ENCODE peak calls at places on chromosomes 4 and X, in four cellular contexts. One of them, this sample, is unnamed.

GRCh38 chrX:96752776-96753175 is 68.1 kb downstream of the DIAPH2 start:
- DNase-seq in ovary: no peak
- DNase-seq in cardiac muscle cell: no peak
- DNase-seq in brain microvascular endothelial cell: no peak
- DNase-seq in this sample: no peak

GRCh38 chr4:151486166-151486565 is 77.2 kb downstream of the FHIP1A start:
- DNase-seq in ovary: no peak
- DNase-seq in cardiac muscle cell: no peak
- DNase-seq in brain microvascular endothelial cell: peak; percentile 49
- DNase-seq in this sample: no peak

GRCh38 chr4:151888367-151888866 is 127.6 kb upstream of the GATB start:
- DNase-seq in ovary: no peak
- DNase-seq in cardiac muscle cell: no peak
- DNase-seq in brain microvascular endothelial cell: no peak
- DNase-seq in this sample: no peak

GRCh38 chr4:146442801-146443200 is 78.9 kb downstream of the SLC10A7 start:
- DNase-seq in ovary: no peak
- DNase-seq in cardiac muscle cell: no peak
- DNase-seq in brain microvascular endothelial cell: peak; percentile 43
- DNase-seq in this sample: no peak

GRCh38 chrX:78796916-78797315 is 49.4 kb downstream of the LPAR4 start:
- DNase-seq in ovary: no peak
- DNase-seq in cardiac muscle cell: no peak
- DNase-seq in brain microvascular endothelial cell: no peak
- DNase-seq in this sample: no peak

GRCh38 chrX:129239371-129239770 is 283.9 kb downstream of the SMARCA1 start:
- DNase-seq in ovary: no peak
- DNase-seq in cardiac muscle cell: no peak
- DNase-seq in brain microvascular endothelial cell: peak; percentile 54
- DNase-seq in this sample: no peak

GRCh38 chr4:2598661-2599654 is 62.5 kb downstream of the FAM193A start:
- DNase-seq in ovary: no peak
- DNase-seq in cardiac muscle cell: no peak
- DNase-seq in brain microvascular endothelial cell: no peak
- DNase-seq in this sample: no peak

GRCh38 chr4:25402521-25402920 is 25.5 kb downstream of the ANAPC4 start:
- DNase-seq in ovary: no peak
- DNase-seq in cardiac muscle cell: no peak
- DNase-seq in brain microvascular endothelial cell: no peak
- DNase-seq in this sample: no peak

GRCh38 chr4:165839615-165840333 is 33.3 kb upstream of the TLL1 start:
- DNase-seq in ovary: no peak
- DNase-seq in cardiac muscle cell: no peak
- DNase-seq in brain microvascular endothelial cell: no peak
- DNase-seq in this sample: no peak

GRCh38 chrX:47248576-47248975 is 15.8 kb downstream of the USP11 start:
- DNase-seq in ovary: no peak
- DNase-seq in cardiac muscle cell: no peak
- DNase-seq in brain microvascular endothelial cell: no peak
- DNase-seq in this sample: no peak

GRCh38 chr4:2923141-2923551 is 40.1 kb downstream of the NOP14 start:
- DNase-seq in ovary: no peak
- DNase-seq in cardiac muscle cell: no peak
- DNase-seq in brain microvascular endothelial cell: peak; percentile 88
- DNase-seq in this sample: no peak

GRCh38 chrX:11111947-11112346 is 815 bp downstream of the HCCS start:
- DNase-seq in ovary: no peak
- DNase-seq in cardiac muscle cell: no peak
- DNase-seq in brain microvascular endothelial cell: no peak
- DNase-seq in this sample: no peak

GRCh38 chrX:130176354-130176776 is 4.6 kb downstream of the RAB33A start:
- DNase-seq in ovary: no peak
- DNase-seq in cardiac muscle cell: no peak
- DNase-seq in brain microvascular endothelial cell: no peak
- DNase-seq in this sample: no peak

GRCh38 chrX:104922206-104922621 is 298.3 kb downstream of the TEX13A start:
- DNase-seq in ovary: peak; percentile 26
- DNase-seq in cardiac muscle cell: peak; percentile 75
- DNase-seq in brain microvascular endothelial cell: peak; percentile 66
- DNase-seq in this sample: peak; percentile 42

GRCh38 chr4:113347245-113347644 is 297.8 kb downstream of the ANK2 start:
- DNase-seq in ovary: no peak
- DNase-seq in cardiac muscle cell: no peak
- DNase-seq in brain microvascular endothelial cell: no peak
- DNase-seq in this sample: no peak

GRCh38 chr4:92012899-92013867 is 290.6 kb upstream of the GRID2 start:
- DNase-seq in ovary: no peak
- DNase-seq in cardiac muscle cell: peak; percentile 1
- DNase-seq in brain microvascular endothelial cell: no peak
- DNase-seq in this sample: no peak

GRCh38 chrX:101206471-101206870 is 13.1 kb upstream of the DRP2 start:
- DNase-seq in ovary: no peak
- DNase-seq in cardiac muscle cell: peak; percentile 27
- DNase-seq in brain microvascular endothelial cell: peak; percentile 51
- DNase-seq in this sample: no peak

GRCh38 chrX:47351706-47352105 is 18.7 kb upstream of the ZNF157 start:
- DNase-seq in ovary: no peak
- DNase-seq in cardiac muscle cell: no peak
- DNase-seq in brain microvascular endothelial cell: peak; percentile 24
- DNase-seq in this sample: no peak

GRCh38 chr4:2807571-2807970 is 14.7 kb downstream of the SH3BP2 start:
- DNase-seq in ovary: no peak
- DNase-seq in cardiac muscle cell: no peak
- DNase-seq in brain microvascular endothelial cell: no peak
- DNase-seq in this sample: no peak

GRCh38 chr4:23022032-23022431 is 329.3 kb downstream of the GBA3 start:
- DNase-seq in ovary: no peak
- DNase-seq in cardiac muscle cell: no peak
- DNase-seq in brain microvascular endothelial cell: peak; percentile 86
- DNase-seq in this sample: no peak

GRCh38 chr4:184262901-184263300 is 45.2 kb upstream of the ENPP6 start:
- DNase-seq in ovary: no peak
- DNase-seq in cardiac muscle cell: no peak
- DNase-seq in brain microvascular endothelial cell: peak; percentile 57
- DNase-seq in this sample: no peak

GRCh38 chr4:80199947-80200346 is 2.6 kb downstream of the PRDM8 start:
- DNase-seq in ovary: no peak
- DNase-seq in cardiac muscle cell: no peak
- DNase-seq in brain microvascular endothelial cell: no peak
- DNase-seq in this sample: no peak

GRCh38 chr4:80202784-80203553 is 5.7 kb downstream of the PRDM8 start:
- DNase-seq in ovary: peak; percentile 54
- DNase-seq in cardiac muscle cell: peak; percentile 55
- DNase-seq in brain microvascular endothelial cell: no peak
- DNase-seq in this sample: no peak

GRCh38 chr4:80201326-80202151 is 4.2 kb downstream of the PRDM8 start:
- DNase-seq in ovary: peak; percentile 75
- DNase-seq in cardiac muscle cell: peak; percentile 49
- DNase-seq in brain microvascular endothelial cell: no peak
- DNase-seq in this sample: peak; percentile 58

GRCh38 chr4:80204433-80204832 is 7.1 kb downstream of the PRDM8 start:
- DNase-seq in ovary: no peak
- DNase-seq in cardiac muscle cell: no peak
- DNase-seq in brain microvascular endothelial cell: no peak
- DNase-seq in this sample: no peak

DNA sequence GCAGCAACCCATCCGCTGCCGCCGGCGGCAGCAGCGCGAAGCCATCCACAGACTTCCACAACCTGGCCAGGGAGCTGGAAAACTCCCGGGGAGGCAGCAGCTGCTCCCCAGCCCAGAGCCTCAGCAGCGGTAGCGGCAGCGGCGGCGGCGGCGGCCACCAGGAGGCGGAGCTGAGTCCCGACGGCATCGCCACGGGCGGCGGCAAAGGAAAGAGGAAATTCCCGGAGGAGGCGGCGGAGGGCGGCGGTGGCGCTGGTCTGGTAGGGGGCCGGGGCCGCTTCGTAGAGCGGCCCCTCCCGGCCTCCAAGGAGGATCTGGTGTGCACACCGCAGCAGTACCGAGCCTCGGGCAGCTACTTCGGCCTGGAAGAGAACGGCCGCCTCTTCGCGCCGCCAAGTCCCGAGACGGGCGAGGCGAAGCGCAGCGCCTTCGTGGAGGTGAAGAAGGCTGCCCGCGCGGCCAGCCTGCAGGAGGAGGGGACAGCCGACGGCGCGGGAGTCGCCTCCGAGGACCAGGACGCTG is 4.9 kb downstream of the PRDM8 start:
- DNase-seq in ovary: peak; percentile 88
- DNase-seq in cardiac muscle cell: peak; percentile 79
- DNase-seq in brain microvascular endothelial cell: peak; percentile 55
- DNase-seq in this sample: no peak
- H3K4me3 ChIP-seq in ovary: peak overlapping the region; percentile 68
- H3K4me3 ChIP-seq in cardiac muscle cell: peak overlapping the region; percentile 44
- H3K4me3 ChIP-seq in brain microvascular endothelial cell: peak overlapping the region; percentile 57
- H3K4me3 ChIP-seq in this sample: peak overlapping the region; percentile 91

DNA sequence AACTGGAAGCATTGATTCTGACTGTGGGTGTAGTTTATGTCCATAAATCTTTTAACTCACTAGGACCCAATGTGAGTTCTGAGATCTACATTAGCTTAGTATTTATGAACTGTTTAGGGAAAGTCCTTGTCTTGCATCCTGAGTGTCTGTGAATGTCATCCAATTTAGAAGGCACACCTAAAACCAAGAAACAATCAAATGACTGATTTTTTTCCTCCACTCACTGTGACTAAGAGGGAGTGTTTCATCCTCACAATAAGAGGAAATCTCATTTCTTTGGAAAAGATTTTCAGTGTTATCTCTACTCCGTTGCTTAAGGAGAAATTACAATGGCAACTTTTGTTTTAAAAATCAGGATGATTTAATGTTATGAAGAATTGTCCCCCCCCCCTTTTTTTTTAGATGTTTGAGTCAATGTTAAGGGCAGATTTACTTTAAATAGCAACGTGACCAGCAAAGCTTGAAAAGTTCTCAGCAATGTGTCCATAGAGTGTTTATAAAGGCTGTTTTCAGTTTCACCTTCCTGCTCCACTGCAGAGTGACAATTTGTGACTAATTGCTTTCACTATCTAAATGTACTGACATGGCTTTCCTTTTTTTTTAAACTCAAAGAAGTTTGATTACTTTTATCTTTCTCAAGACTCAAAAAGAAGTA is 173.0 kb downstream of the SPCS3 start:
- DNase-seq in ovary: no peak
- DNase-seq in cardiac muscle cell: no peak
- DNase-seq in brain microvascular endothelial cell: no peak
- DNase-seq in this sample: no peak
- H3K27ac ChIP-seq in ovary: no peak overlapping the region
- H3K27ac ChIP-seq in cardiac muscle cell: no peak overlapping the region
- H3K27ac ChIP-seq in brain microvascular endothelial cell: peak overlapping the region; percentile 39
- H3K27ac ChIP-seq in this sample: no peak overlapping the region

GRCh38 chrX:54288989-54289388 is 68.9 kb downstream of the WNK3 start:
- DNase-seq in ovary: no peak
- DNase-seq in cardiac muscle cell: no peak
- DNase-seq in brain microvascular endothelial cell: no peak
- DNase-seq in this sample: no peak
- H3K4me3 ChIP-seq in ovary: no peak overlapping the region
- H3K4me3 ChIP-seq in cardiac muscle cell: no peak overlapping the region
- H3K4me3 ChIP-seq in brain microvascular endothelial cell: no peak overlapping the region
- H3K4me3 ChIP-seq in this sample: no peak overlapping the region

GRCh38 chr4:153344131-153345010 is at the start of gene MND1:
- DNase-seq in ovary: peak; percentile 88
- DNase-seq in cardiac muscle cell: peak; percentile 88
- DNase-seq in brain microvascular endothelial cell: peak; percentile 54
- DNase-seq in this sample: no peak
- H3K27ac ChIP-seq in ovary: no peak within 1 kb of the TSS
- H3K27ac ChIP-seq in cardiac muscle cell: no peak within 1 kb of the TSS
- H3K27ac ChIP-seq in brain microvascular endothelial cell: no peak within 1 kb of the TSS
- H3K27ac ChIP-seq in this sample: peak within 1 kb of the TSS; percentile 76

DNA sequence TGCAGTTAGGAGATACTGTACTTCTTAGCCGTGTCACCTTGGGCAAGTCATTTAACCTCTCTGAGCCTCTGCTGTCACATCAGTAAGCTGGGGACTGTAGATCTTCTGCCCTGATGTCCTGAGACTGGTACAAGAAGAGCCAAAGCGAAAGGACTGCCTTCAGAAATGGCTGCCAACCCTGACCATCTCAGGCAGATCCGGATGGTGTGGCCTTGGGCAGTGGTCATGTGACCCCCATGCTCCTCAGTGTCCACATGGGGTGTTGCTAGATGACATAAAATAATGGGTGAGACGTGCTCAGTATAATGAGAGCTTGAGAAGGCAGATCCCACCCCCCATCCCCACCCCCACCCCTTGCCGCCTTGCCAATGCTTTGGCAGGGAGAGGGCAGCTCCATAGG is 60.4 kb upstream of the MTM1 start:
- DNase-seq in ovary: no peak
- DNase-seq in cardiac muscle cell: no peak
- DNase-seq in brain microvascular endothelial cell: no peak
- DNase-seq in this sample: no peak
- H3K4me3 ChIP-seq in ovary: no peak overlapping the region
- H3K4me3 ChIP-seq in cardiac muscle cell: no peak overlapping the region
- H3K4me3 ChIP-seq in brain microvascular endothelial cell: no peak overlapping the region
- H3K4me3 ChIP-seq in this sample: no peak overlapping the region

GRCh38 chr4:105594094-105595010 is 41.9 kb downstream of the ARHGEF38 start:
- DNase-seq in ovary: no peak
- DNase-seq in cardiac muscle cell: no peak
- DNase-seq in brain microvascular endothelial cell: no peak
- DNase-seq in this sample: no peak
- H3K27ac ChIP-seq in ovary: no peak overlapping the region
- H3K27ac ChIP-seq in cardiac muscle cell: no peak overlapping the region
- H3K27ac ChIP-seq in brain microvascular endothelial cell: no peak overlapping the region
- H3K27ac ChIP-seq in this sample: no peak overlapping the region